ENCODE peak calls at places on chromosomes 13 and 19, in nine cellular contexts. R, X, Q, M, F, S, J, H and T are unnamed samples.

GRCh38 chr13:112575680-112576079 is 12.3 kb downstream of the TUBGCP3 start:
- DNase-seq in Q (no peak), F (no peak), H (no peak), X (no peak), J (no peak), M (peak; percentile 64), S (no peak), R (peak; percentile 21), T (no peak)

GRCh38 chr13:30429721-30430694 is 7.7 kb downstream of the UBE2L5 start:
- DNase-seq in S (no peak), Q (peak; percentile 76), H (no peak), X (no peak), F (no peak), M (peak; percentile 87), J (no peak), R (peak; percentile 95), T (no peak)

GRCh38 chr13:30862707-30863106 is 43.4 kb upstream of the MEDAG start:
- DNase-seq in Q (peak; percentile 48), R (peak; percentile 76), M (no peak), X (peak; percentile 46), F (no peak), H (peak; percentile 72), J (no peak), S (no peak), T (no peak)

GRCh38 chr13:51794959-51795358 is 9.0 kb downstream of the DHRS12 start:
- DNase-seq in Q (no peak), M (no peak), X (no peak), S (no peak), F (no peak), J (no peak), H (no peak), R (no peak), T (no peak)

GRCh38 chr19:43957891-43958290 is 6.9 kb downstream of the ZNF221 start:
- DNase-seq in X (no peak), M (peak; percentile 57), Q (peak; percentile 2), F (no peak), J (no peak), H (no peak), R (peak; percentile 68), S (no peak), T (no peak)

GRCh38 chr19:31340059-31341025 is 8.9 kb downstream of the TSHZ3 start:
- DNase-seq in F (no peak), H (no peak), J (no peak), S (no peak), Q (peak; percentile 56), R (peak; percentile 89), M (no peak), X (no peak), T (no peak)

GRCh38 chr19:1505991-1506881 is 6.6 kb downstream of the ADAMTSL5 start:
- DNase-seq in M (no peak), S (no peak), Q (no peak), H (no peak), J (no peak), F (no peak), X (no peak), R (no peak), T (no peak)

GRCh38 chr13:50358715-50359367 is 343.6 kb downstream of the KCNRG start:
- DNase-seq in H (no peak), R (no peak), J (no peak), Q (no peak), X (no peak), S (no peak), F (no peak), M (no peak), T (no peak)

GRCh38 chr19:38990949-38991697 is 15.6 kb upstream of the FBXO17 start:
- DNase-seq in S (no peak), Q (peak; percentile 27), H (peak; percentile 29), R (no peak), F (no peak), M (peak; percentile 8), X (no peak), J (no peak), T (no peak)

GRCh38 chr19:40697007-40697406 is 6.6 kb upstream of the NUMBL start:
- DNase-seq in X (no peak), F (no peak), M (no peak), R (no peak), H (no peak), S (no peak), J (no peak), Q (no peak), T (no peak)

GRCh38 chr19:3644351-3645066 is 17.9 kb upstream of the CACTIN start:
- DNase-seq in M (peak; percentile 39), J (no peak), X (no peak), H (no peak), S (no peak), F (no peak), Q (peak; percentile 22), R (peak; percentile 41), T (no peak)

GRCh38 chr19:51593969-51594773 is 23.1 kb downstream of the ZNF175 start:
- DNase-seq in M (peak; percentile 97), Q (peak; percentile 98), S (peak; percentile 86), X (peak; percentile 98), R (peak; percentile 97), J (peak; percentile 98), F (peak; percentile 98), H (peak; percentile 99), T (peak; percentile 91)

GRCh38 chr19:17391371-17392151 is 2.4 kb downstream of the CCDC194 start:
- DNase-seq in Q (no peak), H (no peak), F (no peak), S (no peak), X (no peak), M (no peak), R (no peak), J (no peak), T (no peak)
- TF ChIP-seq CTCF in Q (no peak), H (no peak), F (no peak), S (no peak), X (peak; percentile 37), M (no peak), R (no peak), J (peak; percentile 26), T (peak; percentile 41)

GRCh38 chr19:17158584-17158983 is 56.6 kb upstream of the USE1 start:
- DNase-seq in H (no peak), F (no peak), Q (no peak), S (no peak), J (no peak), R (no peak), X (no peak), M (no peak), T (no peak)

GRCh38 chr19:17159466-17160393 is 55.4 kb upstream of the USE1 start:
- DNase-seq in R (no peak), M (no peak), F (no peak), J (no peak), Q (no peak), X (no peak), S (no peak), H (no peak), T (no peak)

GRCh38 chr19:17156296-17156946 is 58.7 kb upstream of the USE1 start:
- DNase-seq in R (no peak), M (no peak), Q (no peak), X (no peak), F (no peak), J (no peak), H (no peak), S (no peak), T (no peak)

GRCh38 chr19:17155251-17155650 is 59.9 kb upstream of the USE1 start:
- DNase-seq in M (no peak), X (no peak), R (no peak), H (no peak), J (no peak), Q (no peak), F (no peak), S (no peak), T (no peak)

DNA sequence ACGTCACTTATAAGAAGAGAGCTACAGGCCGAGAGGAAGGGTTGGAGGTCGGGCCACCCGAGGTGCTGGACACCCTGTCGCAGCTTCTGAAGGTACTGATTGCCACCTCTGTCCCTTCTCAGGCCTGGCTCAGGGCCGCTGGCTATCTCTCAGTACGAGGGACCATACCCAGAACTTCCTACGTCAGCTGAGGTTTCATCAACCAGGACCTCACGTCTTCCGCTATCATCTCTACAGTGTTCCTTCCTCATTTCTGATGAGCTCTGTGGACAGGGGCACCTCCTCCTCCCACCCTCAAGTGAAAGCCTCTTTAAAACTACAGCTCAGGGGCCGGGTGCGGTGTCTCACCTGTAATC is 58.2 kb upstream of the USE1 start:
- DNase-seq in X (no peak), H (no peak), S (no peak), J (no peak), M (no peak), Q (no peak), F (no peak), R (no peak), T (no peak)
- TF ChIP-seq CTCF in X (no peak), H (no peak), S (no peak), J (no peak), M (no peak), Q (no peak), F (no peak), R (no peak), T (no peak)

GRCh38 chr19:19218911-19219310 is 7.2 kb downstream of the NCAN start:
- DNase-seq in S (no peak), R (no peak), J (no peak), H (no peak), Q (no peak), F (no peak), M (no peak), X (no peak), T (no peak)

GRCh38 chr19:19214892-19215291 is 3.1 kb downstream of the NCAN start:
- DNase-seq in R (peak; percentile 23), F (peak; percentile 31), X (no peak), S (no peak), Q (peak; percentile 46), H (no peak), J (no peak), M (peak; percentile 31), T (peak; percentile 88)

GRCh38 chr19:19213822-19214558 is 2.2 kb downstream of the NCAN start:
- DNase-seq in Q (no peak), R (no peak), J (no peak), M (no peak), H (no peak), S (no peak), F (no peak), X (no peak), T (peak; percentile 27)

GRCh38 chr19:19215792-19216191 is 4.0 kb downstream of the NCAN start:
- DNase-seq in J (no peak), R (no peak), X (no peak), F (no peak), Q (no peak), M (no peak), S (no peak), H (no peak), T (no peak)

DNA sequence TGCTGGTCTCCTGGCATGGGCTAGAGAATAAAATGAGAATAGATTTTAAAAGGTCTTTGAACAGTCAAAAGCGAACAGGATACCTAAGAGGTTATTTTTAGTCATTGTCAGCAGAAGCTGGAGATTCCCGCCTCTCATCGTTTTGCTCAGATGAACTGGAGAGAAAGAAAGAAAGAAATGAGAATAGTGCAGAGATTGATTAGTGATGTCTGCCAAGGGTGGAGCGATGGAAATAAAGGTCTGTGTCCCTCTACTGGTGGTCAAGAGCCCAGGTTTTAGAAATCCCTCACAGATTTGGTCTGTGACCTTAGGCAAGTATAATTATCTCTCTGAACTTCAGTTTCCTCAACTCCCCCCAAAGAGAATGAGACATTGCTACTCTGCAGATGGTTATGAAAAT is 5.4 kb downstream of the NCAN start:
- DNase-seq in X (no peak), R (peak; percentile 20), J (no peak), S (no peak), M (peak; percentile 30), Q (peak; percentile 33), H (no peak), F (no peak), T (no peak)
- TF ChIP-seq CTCF in X (no peak), R (no peak), J (peak; percentile 20), S (no peak), M (no peak), Q (peak; percentile 7), H (no peak), F (no peak), T (peak; percentile 20)

GRCh38 chr19:48321622-48322591 is 3.4 kb upstream of the EMP3 start:
- DNase-seq in R (peak; percentile 98), F (peak; percentile 98), H (peak; percentile 99), J (peak; percentile 99), S (peak; percentile 99), X (peak; percentile 99), Q (peak; percentile 100), M (peak; percentile 98), T (peak; percentile 98)
- TF ChIP-seq CTCF in R (no peak), F (no peak), H (no peak), J (no peak), S (no peak), X (no peak), Q (no peak), M (no peak), T (no peak)